ENCODE peak calls at places on chromosomes 6 and 20, in four cellular contexts. R is WTC11, Q is K562, G is GM12878. E is an unnamed sample.

GRCh38 chr6:36755435-36756348 is 58.1 kb downstream of the RAB44 start:
- DNase-seq in R (no peak), Q (no peak), G (peak), E (no peak)

GRCh38 chr6:5665667-5666066 is 341.1 kb downstream of the NRN1 start:
- DNase-seq in R (no peak), Q (no peak), G (no peak), E (no peak)

GRCh38 chr6:4103929-4104328 is 25.0 kb upstream of the FAM217A start:
- DNase-seq in R (no peak), Q (no peak), G (no peak), E (no peak)

GRCh38 chr20:15069355-15069754 is 731.9 kb upstream of the FLRT3 start:
- DNase-seq in R (no peak), Q (no peak), G (no peak), E (no peak)

GRCh38 chr6:36820700-36821580 is 18.3 kb downstream of the CPNE5 start:
- DNase-seq in R (peak), Q (peak), G (no peak), E (no peak)

GRCh38 chr6:63066053-63066704 is 145.1 kb upstream of the FKBP1C start:
- DNase-seq in R (no peak), Q (no peak), G (no peak), E (no peak)

GRCh38 chr6:36127462-36128016 is 2.8 kb upstream of the MAPK13 start:
- DNase-seq in R (no peak), Q (peak), G (no peak), E (no peak)

GRCh38 chr6:24321538-24322162 is 36.2 kb downstream of the DCDC2 start:
- DNase-seq in R (no peak), Q (no peak), G (no peak), E (no peak)

GRCh38 chr6:79802657-79803310 is 144.6 kb downstream of the ELOVL4 start:
- DNase-seq in R (no peak), Q (no peak), G (no peak), E (no peak)

GRCh38 chr6:109174911-109175310 is 79.6 kb downstream of the CEP57L1 start:
- DNase-seq in R (no peak), Q (no peak), G (no peak), E (no peak)

GRCh38 chr6:74248966-74249365 is 553.0 kb downstream of the CD109 start:
- DNase-seq in R (no peak), Q (no peak), G (no peak), E (no peak)

GRCh38 chr6:41651962-41652657 is 13.8 kb downstream of the MDFI start:
- DNase-seq in R (no peak), Q (no peak), G (no peak), E (no peak)

GRCh38 chr20:60469829-60470228 is 511.6 kb downstream of the CDH26 start:
- DNase-seq in R (no peak), Q (no peak), G (no peak), E (no peak)

GRCh38 chr20:22776369-22776768 is 192.0 kb upstream of the FOXA2 start:
- DNase-seq in R (no peak), Q (no peak), G (no peak), E (no peak)

GRCh38 chr6:1316482-1317220 is 4.8 kb downstream of the FOXQ1 start:
- DNase-seq in R (peak), Q (no peak), G (peak), E (peak)

GRCh38 chr20:48846516-48847492 is 19.0 kb upstream of the PREX1 start:
- DNase-seq in R (peak), Q (no peak), G (peak), E (peak)

GRCh38 chr6:45685076-45685475 is 307.3 kb upstream of the SUPT3H start:
- DNase-seq in R (no peak), Q (no peak), G (no peak), E (no peak)

GRCh38 chr6:722608-723007 is 29.7 kb upstream of the EXOC2 start:
- DNase-seq in R (no peak), Q (no peak), G (no peak), E (no peak)

GRCh38 chr20:10111144-10111771 is 76.5 kb downstream of the ANKEF1 start:
- DNase-seq in R (no peak), Q (no peak), G (no peak), E (no peak)

DNA sequence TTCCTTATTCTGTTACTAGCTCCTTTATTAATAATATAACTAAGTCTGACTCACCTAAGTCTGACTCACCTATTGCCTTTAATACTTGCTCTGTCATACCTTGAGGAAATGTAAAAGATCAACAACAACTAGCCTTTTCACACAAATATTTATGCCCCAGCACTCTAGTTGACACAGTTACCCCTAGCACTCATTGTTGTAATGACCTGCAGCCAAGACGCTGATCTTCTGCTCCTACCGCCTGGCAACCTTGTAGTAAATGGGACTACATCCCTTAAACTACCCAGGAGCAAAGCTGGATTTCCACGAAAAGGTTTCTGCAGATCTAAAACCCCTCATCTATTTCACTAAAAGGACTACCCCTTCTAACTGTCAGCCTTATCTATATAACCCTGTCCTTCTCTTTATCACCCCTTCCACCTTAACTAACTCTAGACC is 90.0 kb downstream of the PLG start:
- DNase-seq in R (no peak), Q (peak), G (no peak), E (no peak)
- TF ChIP-seq USF1 in R (no peak), Q (no peak), G (no peak), E (no peak)

DNA sequence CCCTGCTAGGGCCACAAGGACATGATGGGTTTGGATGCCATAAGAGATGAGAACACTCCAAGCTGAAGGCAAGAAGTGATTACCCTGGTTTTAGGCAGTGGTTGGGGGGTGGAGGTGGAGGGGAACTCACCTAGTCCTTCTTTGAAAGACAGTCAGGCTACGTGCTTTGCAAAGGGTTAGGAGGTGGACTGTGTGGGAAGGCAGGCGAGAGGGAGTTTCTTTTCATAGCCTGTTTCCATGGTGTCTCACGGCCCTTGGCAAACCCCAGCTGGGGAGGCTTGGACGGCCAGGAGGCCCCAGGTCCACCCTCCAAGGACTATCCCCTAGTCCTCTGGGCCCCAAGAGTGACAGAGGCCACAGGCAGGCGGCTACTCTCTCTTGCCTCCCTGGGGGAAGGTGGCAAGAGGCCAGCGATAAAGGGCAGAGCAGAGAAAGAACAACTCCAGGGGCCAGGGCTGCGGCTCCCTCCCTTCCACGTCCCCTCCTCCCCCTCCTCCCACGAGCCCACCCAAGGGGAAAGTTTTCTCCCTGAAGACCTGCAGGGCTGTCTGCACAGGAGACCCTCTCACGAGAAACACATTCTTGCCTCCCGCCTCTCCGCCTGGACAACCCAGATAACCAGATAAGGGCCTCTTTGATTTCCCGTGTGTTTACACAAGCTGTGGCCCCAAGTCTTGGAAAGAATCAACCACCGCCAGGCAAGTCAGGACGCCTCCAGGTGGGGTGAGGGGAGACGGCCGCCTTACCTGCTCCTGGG is 74.4 kb downstream of the NOL4L start:
- DNase-seq in R (no peak), Q (peak), G (no peak), E (no peak)
- TF ChIP-seq USF1 in R (no peak), Q (no peak), G (no peak), E (no peak)

GRCh38 chr6:14596410-14596809 is 478.8 kb downstream of the CD83 start:
- DNase-seq in R (no peak), Q (peak), G (no peak), E (no peak)
- TF ChIP-seq USF1 in R (no peak), Q (no peak), G (no peak), E (no peak)

DNA sequence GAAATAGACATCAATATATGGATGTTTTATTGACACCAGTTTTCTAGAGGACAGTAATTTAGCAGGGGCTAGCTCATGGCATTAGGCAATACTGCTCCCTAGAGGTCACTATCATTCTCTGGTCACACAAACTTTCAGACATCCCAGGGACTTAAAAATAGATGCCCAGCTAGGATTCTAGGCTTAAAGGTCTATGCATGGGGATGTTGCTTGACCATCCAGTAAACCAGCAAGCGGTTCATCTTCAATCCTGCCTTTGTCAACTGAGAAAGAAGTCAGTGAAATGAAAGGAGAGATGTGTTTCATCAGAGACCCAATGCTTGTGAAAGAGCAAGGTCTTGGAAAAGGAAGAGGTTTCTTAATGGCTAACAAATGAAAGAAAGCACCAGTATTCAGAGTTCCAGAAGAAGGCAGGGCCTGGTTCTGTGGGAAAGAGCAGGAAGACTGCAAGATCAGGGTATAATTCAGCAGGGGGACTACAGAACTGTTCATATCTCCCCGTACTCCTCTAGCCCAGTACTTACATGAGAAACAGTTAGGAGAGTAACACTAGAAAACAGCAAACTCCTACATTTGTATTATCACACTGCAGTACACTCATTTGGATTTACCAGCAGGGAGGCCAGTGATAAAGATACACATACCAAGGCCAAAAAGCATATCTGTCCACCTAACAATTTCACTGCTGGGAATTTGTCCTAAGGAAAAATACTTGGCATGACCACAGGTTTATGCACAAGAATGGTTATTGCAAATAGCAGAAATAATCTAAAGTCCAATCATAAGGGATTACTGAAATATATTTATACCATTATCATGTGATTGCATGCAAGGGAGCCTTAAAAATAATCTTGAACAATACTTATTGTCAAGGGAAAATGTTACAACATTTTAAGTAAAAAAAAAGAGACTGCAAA is 151.4 kb upstream of the LAMA2 start:
- DNase-seq in R (no peak), Q (no peak), G (no peak), E (peak)
- TF ChIP-seq USF1 in R (no peak), Q (no peak), G (no peak), E (no peak)

GRCh38 chr6:149483302-149483701 is 1.5 kb downstream of the ZC3H12D start:
- DNase-seq in R (no peak), Q (no peak), G (no peak), E (no peak)
- TF ChIP-seq USF1 in R (no peak), Q (no peak), G (no peak), E (no peak)